ENCODE peak calls at places on chromosomes 12 and 14, in four cellular contexts. Z is fibroblast of pulmonary artery, L is WERI-Rb-1, E is AG09309. B is an unnamed sample.
A peak's percentile ranks its signal among the peaks of the same experiment; 100 is the strongest.

GRCh38 chr14:102018251-102018650 is 53.9 kb downstream of the DYNC1H1 start:
- DNase-seq in Z (no peak), L (no peak), E (no peak), B (no peak)

GRCh38 chr12:130192667-130193345 is 30.5 kb downstream of the FZD10 start:
- DNase-seq in Z (no peak), L (peak; percentile 73), E (no peak), B (no peak)

GRCh38 chr12:25994252-25994651 is 35.8 kb downstream of the RASSF8 start:
- DNase-seq in Z (peak; percentile 82), L (no peak), E (peak; percentile 98), B (peak; percentile 99)

GRCh38 chr12:70719672-70720420 is 82.6 kb upstream of the PTPRB start:
- DNase-seq in Z (peak; percentile 64), L (peak; percentile 47), E (no peak), B (peak; percentile 13)

GRCh38 chr12:24573621-24574020 is 375.3 kb downstream of the BCAT1 start:
- DNase-seq in Z (no peak), L (no peak), E (no peak), B (no peak)

GRCh38 chr14:32417956-32418552 is 89.0 kb downstream of the AKAP6 start:
- DNase-seq in Z (peak; percentile 79), L (no peak), E (no peak), B (no peak)

GRCh38 chr12:101838628-101839323 is 8.0 kb upstream of the GNPTAB start:
- DNase-seq in Z (no peak), L (no peak), E (no peak), B (no peak)

GRCh38 chr14:69979882-69980281 is 100.7 kb downstream of the SMOC1 start:
- DNase-seq in Z (no peak), L (no peak), E (no peak), B (no peak)

GRCh38 chr12:121186826-121187225 is 23.1 kb upstream of the P2RX4 start:
- DNase-seq in Z (no peak), L (no peak), E (no peak), B (no peak)

GRCh38 chr14:54000341-54000811 is 43.8 kb upstream of the BMP4 start:
- DNase-seq in Z (peak; percentile 39), L (no peak), E (peak; percentile 20), B (no peak)

GRCh38 chr12:19130224-19131019 is 889 bp downstream of the PLEKHA5 start:
- DNase-seq in Z (no peak), L (peak; percentile 63), E (no peak), B (no peak)

GRCh38 chr12:34126239-34126641 is 103.9 kb downstream of the ALG10 start:
- DNase-seq in Z (no peak), L (no peak), E (no peak), B (no peak)

GRCh38 chr12:27480031-27480430 is 33.5 kb downstream of the SMCO2 start:
- DNase-seq in Z (no peak), L (no peak), E (no peak), B (no peak)

GRCh38 chr14:74506408-74506807 is 12.8 kb downstream of the ISCA2 start:
- DNase-seq in Z (no peak), L (no peak), E (no peak), B (no peak)

GRCh38 chr12:43011383-43011926 is 421.9 kb upstream of the PRICKLE1 start:
- DNase-seq in Z (no peak), L (no peak), E (no peak), B (no peak)

GRCh38 chr14:55624913-55625312 is 44.9 kb downstream of the KTN1 start:
- DNase-seq in Z (no peak), L (no peak), E (no peak), B (no peak)

GRCh38 chr14:94173885-94174621 is at the start of gene PPP4R4:
- DNase-seq in Z (peak; percentile 82), L (peak; percentile 98), E (no peak), B (peak; percentile 47)

GRCh38 chr12:115000038-115000437 is 316.1 kb upstream of the TBX3 start:
- DNase-seq in Z (peak; percentile 75), L (no peak), E (no peak), B (peak; percentile 5)

GRCh38 chr12:6370576-6370935 is 4.8 kb downstream of the SCNN1A start:
- DNase-seq in Z (no peak), L (no peak), E (no peak), B (no peak)

GRCh38 chr12:60263146-60263545 is 667.3 kb downstream of the SLC16A7 start:
- DNase-seq in Z (no peak), L (no peak), E (no peak), B (no peak)

GRCh38 chr12:93234641-93235040 is 143.1 kb upstream of the NUDT4 start:
- DNase-seq in Z (no peak), L (no peak), E (no peak), B (no peak)

GRCh38 chr12:69428351-69429048 is 41.7 kb upstream of the FRS2 start:
- DNase-seq in Z (peak; percentile 36), L (no peak), E (peak; percentile 5), B (no peak)

GRCh38 chr12:12350868-12351463 is 924 bp upstream of the MANSC1 start:
- DNase-seq in Z (no peak), L (no peak), E (no peak), B (no peak)

GRCh38 chr12:91272456-91273063 is 89.9 kb upstream of the DCN start:
- DNase-seq in Z (peak; percentile 83), L (no peak), E (no peak), B (no peak)

GRCh38 chr12:460301-461230 is 827 bp downstream of the B4GALNT3 start:
- DNase-seq in Z (no peak), L (peak; percentile 18), E (no peak), B (no peak)

GRCh38 chr12:5433081-5433839 is 1.4 kb downstream of the NTF3 start:
- DNase-seq in Z (no peak), L (no peak), E (no peak), B (no peak)

GRCh38 chr14:54676822-54677708 is 110.1 kb downstream of the SAMD4A start:
- DNase-seq in Z (peak; percentile 97), L (no peak), E (peak; percentile 90), B (peak; percentile 99)

GRCh38 chr12:94625531-94625930 is 24.8 kb downstream of the TMCC3 start:
- DNase-seq in Z (no peak), L (no peak), E (no peak), B (no peak)

GRCh38 chr12:107914460-107914977 is 140.0 kb downstream of the ASCL4 start:
- DNase-seq in Z (no peak), L (no peak), E (no peak), B (no peak)

GRCh38 chr12:32217354-32218310 is 111.0 kb downstream of the BICD1 start:
- DNase-seq in Z (peak; percentile 63), L (no peak), E (peak; percentile 46), B (peak; percentile 58)

GRCh38 chr12:100789146-100789545 is 5.4 kb upstream of the ANO4 start:
- DNase-seq in Z (peak; percentile 49), L (no peak), E (no peak), B (no peak)

GRCh38 chr12:21580748-21581495 is 23.7 kb downstream of the GYS2 start:
- DNase-seq in Z (no peak), L (no peak), E (no peak), B (no peak)

GRCh38 chr12:50589650-50590435 is 85.1 kb downstream of the DIP2B start:
- DNase-seq in Z (peak; percentile 94), L (no peak), E (peak; percentile 72), B (no peak)

GRCh38 chr12:95213119-95213518 is 4.1 kb downstream of the FGD6 start:
- DNase-seq in Z (no peak), L (no peak), E (no peak), B (no peak)

GRCh38 chr12:19382111-19382526 is 57.2 kb upstream of the AEBP2 start:
- DNase-seq in Z (peak; percentile 88), L (no peak), E (peak; percentile 67), B (peak; percentile 55)

GRCh38 chr14:69675246-69675583 is 63.8 kb downstream of the SUSD6 start:
- DNase-seq in Z (no peak), L (no peak), E (no peak), B (no peak)

GRCh38 chr14:67221248-67221981 is 19.8 kb upstream of the PALS1 start:
- DNase-seq in Z (peak; percentile 50), L (no peak), E (peak; percentile 67), B (peak; percentile 66)

GRCh38 chr12:100675432-100675831 is 101.9 kb downstream of the GAS2L3 start:
- DNase-seq in Z (peak; percentile 88), L (no peak), E (peak; percentile 5), B (peak; percentile 59)

GRCh38 chr12:11727133-11727664 is 77.7 kb downstream of the ETV6 start:
- DNase-seq in Z (no peak), L (no peak), E (no peak), B (no peak)

GRCh38 chr12:90207799-90208198 is 499.2 kb upstream of the ATP2B1 start:
- DNase-seq in Z (no peak), L (no peak), E (no peak), B (no peak)

GRCh38 chr14:80356413-80356812 is 145.1 kb upstream of the DIO2 start:
- DNase-seq in Z (peak; percentile 50), L (peak; percentile 17), E (no peak), B (no peak)
- TF ChIP-seq CTCF in Z (peak; percentile 69), L (peak; percentile 46), E (peak; percentile 64), B (peak; percentile 66)

GRCh38 chr12:98456583-98457573 is 58.5 kb upstream of the TMPO start:
- DNase-seq in Z (peak; percentile 52), L (peak; percentile 44), E (no peak), B (no peak)
- H3K4me3 ChIP-seq in Z (peak overlapping the region; percentile 25), L (peak overlapping the region; percentile 33), E (peak overlapping the region; percentile 21), B (peak overlapping the region; percentile 35)

GRCh38 chr14:104130974-104131651 is 7.3 kb upstream of the KIF26A start:
- DNase-seq in Z (peak; percentile 29), L (peak; percentile 59), E (no peak), B (no peak)
- TF ChIP-seq CTCF in Z (peak; percentile 39), L (peak; percentile 87), E (peak; percentile 62), B (peak; percentile 16)

DNA sequence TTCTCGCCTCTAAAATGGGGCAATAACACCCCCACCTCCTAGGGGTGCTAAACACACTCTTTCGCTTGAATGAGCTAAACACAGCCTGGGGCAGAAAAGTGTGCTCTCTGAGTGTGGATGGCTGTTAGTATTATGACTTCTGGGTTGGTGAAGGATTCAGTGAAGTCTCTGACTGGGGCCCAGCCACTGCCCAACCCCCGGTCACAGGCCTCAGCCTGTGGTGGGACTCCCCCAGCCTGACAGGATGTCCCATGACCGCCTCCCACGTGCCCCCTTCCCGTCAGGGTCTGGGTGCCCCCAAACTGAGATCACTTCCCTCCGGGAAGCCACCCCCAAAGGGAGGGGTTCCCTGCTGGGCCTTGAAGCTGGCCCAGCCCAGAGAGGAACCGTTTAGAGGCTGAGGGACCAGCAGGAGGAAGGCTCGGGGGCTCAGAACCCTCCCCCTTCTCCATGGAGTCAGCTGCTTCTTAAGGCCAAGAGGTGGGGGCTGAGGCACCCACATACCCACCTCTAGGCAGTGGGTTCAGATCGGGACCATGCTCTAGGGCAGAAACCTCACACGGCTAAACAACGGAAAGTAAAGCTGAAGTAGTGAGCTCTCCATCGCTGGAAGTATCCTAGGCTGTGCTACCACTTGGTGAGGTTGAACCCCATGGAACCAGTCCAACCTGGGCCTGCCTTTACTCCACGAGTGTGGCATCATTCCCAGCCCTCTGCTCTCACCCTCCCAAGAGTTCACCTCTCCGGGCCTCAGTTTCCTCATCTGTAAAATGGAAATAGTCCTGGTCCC is 13.8 kb downstream of the DTX1 start:
- DNase-seq in Z (peak; percentile 11), L (no peak), E (no peak), B (no peak)
- H3K4me3 ChIP-seq in Z (no peak overlapping the region), L (no peak overlapping the region), E (no peak overlapping the region), B (no peak overlapping the region)

B was measured in astrocyte of the cerebellum.